ENCODE peak calls at places on chromosomes 13 and 19, in seven cellular contexts. One of them, this sample, is unnamed.

GRCh38 chr13:23996456-23996855 is 99.2 kb upstream of the C1QTNF9B start:
- DNase-seq in lung microvascular endothelial cell: no peak
- DNase-seq in IMR-90: no peak
- DNase-seq in mucosa of descending colon: no peak
- DNase-seq in AG09319: no peak
- DNase-seq in GM04504: no peak
- DNase-seq in stimulated activated CD8-positive, alpha-beta memory T cell treated with anti-CD3 and anti-CD28 coated beads, Interleukin-15, amount 100 ng/mL, for 24 hours: no peak
- DNase-seq in this sample: no peak

GRCh38 chr13:21901772-21902708 is 231.2 kb downstream of the FGF9 start:
- DNase-seq in GM04504: peak
- DNase-seq in mucosa of descending colon: no peak
- DNase-seq in IMR-90: peak
- DNase-seq in stimulated activated CD8-positive, alpha-beta memory T cell treated with anti-CD3 and anti-CD28 coated beads, Interleukin-15, amount 100 ng/mL, for 24 hours: no peak
- DNase-seq in lung microvascular endothelial cell: no peak
- DNase-seq in AG09319: no peak
- DNase-seq in this sample: no peak

GRCh38 chr19:19568802-19569756 is 31.0 kb downstream of the CILP2 start:
- DNase-seq in stimulated activated CD8-positive, alpha-beta memory T cell treated with anti-CD3 and anti-CD28 coated beads, Interleukin-15, amount 100 ng/mL, for 24 hours: no peak
- DNase-seq in lung microvascular endothelial cell: no peak
- DNase-seq in GM04504: peak
- DNase-seq in mucosa of descending colon: no peak
- DNase-seq in AG09319: no peak
- DNase-seq in IMR-90: peak
- DNase-seq in this sample: no peak

GRCh38 chr19:51354103-51354741 is 12.0 kb downstream of the ETFB start:
- DNase-seq in GM04504: no peak
- DNase-seq in IMR-90: no peak
- DNase-seq in lung microvascular endothelial cell: no peak
- DNase-seq in AG09319: no peak
- DNase-seq in stimulated activated CD8-positive, alpha-beta memory T cell treated with anti-CD3 and anti-CD28 coated beads, Interleukin-15, amount 100 ng/mL, for 24 hours: no peak
- DNase-seq in mucosa of descending colon: peak
- DNase-seq in this sample: no peak

GRCh38 chr13:101433895-101434294 is 17.6 kb upstream of the NALCN start:
- DNase-seq in mucosa of descending colon: no peak
- DNase-seq in lung microvascular endothelial cell: no peak
- DNase-seq in IMR-90: no peak
- DNase-seq in GM04504: no peak
- DNase-seq in AG09319: no peak
- DNase-seq in stimulated activated CD8-positive, alpha-beta memory T cell treated with anti-CD3 and anti-CD28 coated beads, Interleukin-15, amount 100 ng/mL, for 24 hours: no peak
- DNase-seq in this sample: no peak

GRCh38 chr19:12867120-12868099 is 13.8 kb downstream of the DNASE2 start:
- DNase-seq in stimulated activated CD8-positive, alpha-beta memory T cell treated with anti-CD3 and anti-CD28 coated beads, Interleukin-15, amount 100 ng/mL, for 24 hours: peak
- DNase-seq in GM04504: no peak
- DNase-seq in IMR-90: peak
- DNase-seq in AG09319: no peak
- DNase-seq in lung microvascular endothelial cell: peak
- DNase-seq in mucosa of descending colon: peak
- DNase-seq in this sample: no peak

GRCh38 chr13:95418946-95419345 is 117.7 kb upstream of the ABCC4 start:
- DNase-seq in GM04504: no peak
- DNase-seq in lung microvascular endothelial cell: no peak
- DNase-seq in mucosa of descending colon: no peak
- DNase-seq in AG09319: no peak
- DNase-seq in stimulated activated CD8-positive, alpha-beta memory T cell treated with anti-CD3 and anti-CD28 coated beads, Interleukin-15, amount 100 ng/mL, for 24 hours: no peak
- DNase-seq in IMR-90: no peak
- DNase-seq in this sample: no peak

GRCh38 chr13:51158923-51159322 is 47.8 kb upstream of the C13orf42 start:
- DNase-seq in mucosa of descending colon: no peak
- DNase-seq in stimulated activated CD8-positive, alpha-beta memory T cell treated with anti-CD3 and anti-CD28 coated beads, Interleukin-15, amount 100 ng/mL, for 24 hours: no peak
- DNase-seq in IMR-90: no peak
- DNase-seq in lung microvascular endothelial cell: no peak
- DNase-seq in AG09319: no peak
- DNase-seq in GM04504: peak
- DNase-seq in this sample: no peak

GRCh38 chr19:5002143-5002542 is 33.2 kb downstream of the KDM4B start:
- DNase-seq in mucosa of descending colon: no peak
- DNase-seq in stimulated activated CD8-positive, alpha-beta memory T cell treated with anti-CD3 and anti-CD28 coated beads, Interleukin-15, amount 100 ng/mL, for 24 hours: no peak
- DNase-seq in lung microvascular endothelial cell: no peak
- DNase-seq in GM04504: no peak
- DNase-seq in AG09319: no peak
- DNase-seq in IMR-90: peak
- DNase-seq in this sample: no peak

GRCh38 chr13:28250542-28250941 is 112.2 kb downstream of the PAN3 start:
- DNase-seq in lung microvascular endothelial cell: no peak
- DNase-seq in GM04504: no peak
- DNase-seq in stimulated activated CD8-positive, alpha-beta memory T cell treated with anti-CD3 and anti-CD28 coated beads, Interleukin-15, amount 100 ng/mL, for 24 hours: no peak
- DNase-seq in mucosa of descending colon: no peak
- DNase-seq in AG09319: no peak
- DNase-seq in IMR-90: no peak
- DNase-seq in this sample: no peak

GRCh38 chr19:50199254-50199545 is 4.2 kb upstream of the MYH14 start:
- DNase-seq in lung microvascular endothelial cell: no peak
- DNase-seq in IMR-90: no peak
- DNase-seq in stimulated activated CD8-positive, alpha-beta memory T cell treated with anti-CD3 and anti-CD28 coated beads, Interleukin-15, amount 100 ng/mL, for 24 hours: no peak
- DNase-seq in AG09319: no peak
- DNase-seq in GM04504: no peak
- DNase-seq in mucosa of descending colon: no peak
- DNase-seq in this sample: no peak

GRCh38 chr13:111852701-111853100 is 214.2 kb upstream of the SOX1 start:
- DNase-seq in GM04504: no peak
- DNase-seq in AG09319: no peak
- DNase-seq in stimulated activated CD8-positive, alpha-beta memory T cell treated with anti-CD3 and anti-CD28 coated beads, Interleukin-15, amount 100 ng/mL, for 24 hours: no peak
- DNase-seq in mucosa of descending colon: no peak
- DNase-seq in lung microvascular endothelial cell: no peak
- DNase-seq in IMR-90: no peak
- DNase-seq in this sample: no peak

GRCh38 chr19:57671124-57671895 is 2.6 kb downstream of the ZSCAN4 start:
- DNase-seq in stimulated activated CD8-positive, alpha-beta memory T cell treated with anti-CD3 and anti-CD28 coated beads, Interleukin-15, amount 100 ng/mL, for 24 hours: no peak
- DNase-seq in lung microvascular endothelial cell: no peak
- DNase-seq in AG09319: no peak
- DNase-seq in mucosa of descending colon: no peak
- DNase-seq in IMR-90: no peak
- DNase-seq in GM04504: no peak
- DNase-seq in this sample: no peak

GRCh38 chr13:27917121-27917947 is 2.5 kb upstream of the PDX1 start:
- DNase-seq in AG09319: no peak
- DNase-seq in stimulated activated CD8-positive, alpha-beta memory T cell treated with anti-CD3 and anti-CD28 coated beads, Interleukin-15, amount 100 ng/mL, for 24 hours: no peak
- DNase-seq in GM04504: no peak
- DNase-seq in mucosa of descending colon: no peak
- DNase-seq in IMR-90: no peak
- DNase-seq in lung microvascular endothelial cell: no peak
- DNase-seq in this sample: no peak

GRCh38 chr13:83248751-83249150 is 633.5 kb downstream of the SLITRK1 start:
- DNase-seq in IMR-90: no peak
- DNase-seq in GM04504: no peak
- DNase-seq in AG09319: no peak
- DNase-seq in stimulated activated CD8-positive, alpha-beta memory T cell treated with anti-CD3 and anti-CD28 coated beads, Interleukin-15, amount 100 ng/mL, for 24 hours: no peak
- DNase-seq in mucosa of descending colon: no peak
- DNase-seq in lung microvascular endothelial cell: no peak
- DNase-seq in this sample: no peak

GRCh38 chr13:39597828-39598227 is 5.2 kb downstream of the LHFPL6 start:
- DNase-seq in AG09319: no peak
- DNase-seq in lung microvascular endothelial cell: peak
- DNase-seq in GM04504: no peak
- DNase-seq in IMR-90: peak
- DNase-seq in mucosa of descending colon: no peak
- DNase-seq in stimulated activated CD8-positive, alpha-beta memory T cell treated with anti-CD3 and anti-CD28 coated beads, Interleukin-15, amount 100 ng/mL, for 24 hours: no peak
- DNase-seq in this sample: no peak

GRCh38 chr13:26698392-26699196 is 62.0 kb downstream of the GPR12 start:
- DNase-seq in stimulated activated CD8-positive, alpha-beta memory T cell treated with anti-CD3 and anti-CD28 coated beads, Interleukin-15, amount 100 ng/mL, for 24 hours: peak
- DNase-seq in GM04504: peak
- DNase-seq in AG09319: peak
- DNase-seq in mucosa of descending colon: peak
- DNase-seq in lung microvascular endothelial cell: peak
- DNase-seq in IMR-90: peak
- DNase-seq in this sample: peak

GRCh38 chr19:15238639-15239155 is 6.4 kb upstream of the EPHX3 start:
- DNase-seq in AG09319: no peak
- DNase-seq in GM04504: no peak
- DNase-seq in IMR-90: no peak
- DNase-seq in lung microvascular endothelial cell: no peak
- DNase-seq in stimulated activated CD8-positive, alpha-beta memory T cell treated with anti-CD3 and anti-CD28 coated beads, Interleukin-15, amount 100 ng/mL, for 24 hours: no peak
- DNase-seq in mucosa of descending colon: no peak
- DNase-seq in this sample: no peak